ENCODE peak calls at places on chromosomes 12 and 14, in six cellular contexts. W, P, N, F, G and I are unnamed samples.

GRCh38 chr12:99957866-99958466 is 26.8 kb downstream of the ANKS1B start:
- DNase-seq in W (no peak), P (peak), N (no peak), F (no peak), G (no peak), I (no peak)

GRCh38 chr12:80632835-80633234 is 74.6 kb upstream of the MYF6 start:
- DNase-seq in W (no peak), P (no peak), N (peak), F (peak), G (peak), I (peak)

GRCh38 chr12:12072064-12072760 is 1.5 kb downstream of the BCL2L14 start:
- DNase-seq in W (no peak), P (no peak), N (no peak), F (no peak), G (no peak), I (no peak)

GRCh38 chr14:93974833-93975232 is 1.5 kb downstream of the ASB2 start:
- DNase-seq in W (no peak), P (no peak), N (no peak), F (no peak), G (no peak), I (no peak)

GRCh38 chr14:67241416-67242362 is at the start of gene PALS1:
- DNase-seq in W (peak), P (peak), N (no peak), F (no peak), G (no peak), I (peak)

GRCh38 chr14:71521736-71522135 is 410.5 kb upstream of the RGS6 start:
- DNase-seq in W (no peak), P (no peak), N (no peak), F (no peak), G (no peak), I (no peak)

GRCh38 chr14:87994974-87995373 is 2.0 kb upstream of the GALC start:
- DNase-seq in W (no peak), P (peak), N (no peak), F (no peak), G (no peak), I (no peak)

GRCh38 chr12:64618953-64619590 is 8.8 kb downstream of the RASSF3 start:
- DNase-seq in W (peak), P (peak), N (no peak), F (no peak), G (no peak), I (peak)

GRCh38 chr14:90300649-90301048 is 31.1 kb downstream of the NRDE2 start:
- DNase-seq in W (peak), P (peak), N (no peak), F (no peak), G (no peak), I (no peak)

GRCh38 chr12:14314801-14315200 is 50.7 kb upstream of the ATF7IP start:
- DNase-seq in W (no peak), P (no peak), N (no peak), F (no peak), G (no peak), I (no peak)

GRCh38 chr14:33386771-33387170 is 448.1 kb downstream of the NPAS3 start:
- DNase-seq in W (no peak), P (no peak), N (no peak), F (no peak), G (no peak), I (no peak)

GRCh38 chr14:74978416-74978947 is 23.1 kb upstream of the PGF start:
- DNase-seq in W (no peak), P (peak), N (no peak), F (peak), G (no peak), I (peak)

GRCh38 chr14:93941293-93941910 is 14.3 kb downstream of the FAM181A start:
- DNase-seq in W (peak), P (peak), N (no peak), F (no peak), G (no peak), I (peak)

GRCh38 chr14:105256292-105256960 is 8.1 kb downstream of the BTBD6 start:
- DNase-seq in W (no peak), P (no peak), N (no peak), F (peak), G (no peak), I (no peak)

GRCh38 chr12:26274441-26275312 is 79.3 kb downstream of the SSPN start:
- DNase-seq in W (peak), P (peak), N (no peak), F (peak), G (peak), I (peak)

GRCh38 chr12:113086249-113087164 is 30.0 kb downstream of the DTX1 start:
- DNase-seq in W (no peak), P (no peak), N (no peak), F (no peak), G (no peak), I (no peak)

GRCh38 chr12:30146561-30146960 is 362.8 kb upstream of the TMTC1 start:
- DNase-seq in W (no peak), P (no peak), N (no peak), F (no peak), G (no peak), I (no peak)

GRCh38 chr12:108338915-108339657 is at the start of gene CMKLR1:
- DNase-seq in W (no peak), P (no peak), N (no peak), F (peak), G (no peak), I (no peak)

GRCh38 chr12:110109037-110109836 is 14.9 kb upstream of the IFT81 start:
- DNase-seq in W (peak), P (peak), N (no peak), F (no peak), G (no peak), I (no peak)

GRCh38 chr12:12172106-12172511 is 94.7 kb downstream of the LRP6 start:
- DNase-seq in W (peak), P (peak), N (no peak), F (no peak), G (no peak), I (peak)

GRCh38 chr12:92362785-92363184 is 217.1 kb upstream of the BTG1 start:
- DNase-seq in W (no peak), P (no peak), N (no peak), F (no peak), G (no peak), I (no peak)

GRCh38 chr12:98894412-98895085 is 249.5 kb downstream of the APAF1 start:
- DNase-seq in W (no peak), P (no peak), N (no peak), F (peak), G (no peak), I (no peak)

GRCh38 chr12:24561411-24561871 is 387.5 kb downstream of the BCAT1 start:
- DNase-seq in W (peak), P (peak), N (no peak), F (no peak), G (no peak), I (peak)

GRCh38 chr14:98956181-98956580 is 315.8 kb downstream of the BCL11B start:
- DNase-seq in W (no peak), P (no peak), N (no peak), F (peak), G (no peak), I (no peak)

GRCh38 chr12:73935817-73936216 is 601.8 kb upstream of the ATXN7L3B start:
- DNase-seq in W (no peak), P (peak), N (no peak), F (peak), G (peak), I (peak)

GRCh38 chr14:65100905-65101541 is 1.3 kb downstream of the MAX start:
- DNase-seq in W (no peak), P (peak), N (no peak), F (no peak), G (no peak), I (no peak)

GRCh38 chr14:65095633-65096205 is 6.6 kb downstream of the MAX start:
- DNase-seq in W (peak), P (peak), N (no peak), F (no peak), G (no peak), I (no peak)

GRCh38 chr14:65098586-65098985 is 3.7 kb downstream of the MAX start:
- DNase-seq in W (peak), P (peak), N (no peak), F (no peak), G (no peak), I (no peak)

GRCh38 chr14:65092340-65092739 is 10.0 kb downstream of the MAX start:
- DNase-seq in W (no peak), P (no peak), N (no peak), F (no peak), G (no peak), I (no peak)

DNA sequence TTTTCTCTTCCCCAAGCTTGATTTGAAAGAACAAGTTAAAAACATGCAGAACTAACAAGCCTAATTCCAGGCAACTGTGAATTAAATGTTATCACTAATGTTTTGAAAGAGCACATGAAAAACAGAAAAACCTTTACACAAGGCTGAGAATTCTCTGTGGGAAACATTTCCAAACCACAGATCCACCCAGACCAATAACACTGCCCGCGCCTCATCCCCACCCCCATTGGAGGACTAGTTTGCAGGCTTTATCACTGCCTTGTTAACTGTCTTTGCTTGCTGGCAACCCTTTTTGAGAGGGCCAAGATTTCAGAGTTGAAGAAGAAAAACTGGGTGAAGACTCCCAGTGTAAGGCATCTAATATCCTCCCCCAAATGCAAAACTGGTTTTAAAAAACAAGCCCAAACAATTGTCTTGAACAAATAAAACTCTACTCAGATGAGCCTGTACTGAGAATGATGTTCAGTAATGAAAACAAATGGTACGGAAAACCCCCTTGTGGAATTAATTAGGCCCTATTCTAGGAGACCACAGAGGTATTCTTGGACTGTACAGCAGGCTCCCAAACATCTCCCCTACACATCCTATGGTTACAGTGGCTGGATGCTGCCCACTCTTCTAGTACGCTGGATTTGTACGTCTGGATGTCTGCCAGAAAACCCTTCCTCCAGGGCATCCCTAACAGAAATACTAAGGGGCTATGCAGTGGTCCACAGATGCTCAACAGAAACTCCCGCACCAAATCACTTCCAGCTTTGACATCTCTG is 5.8 kb downstream of the MAX start:
- DNase-seq in W (no peak), P (peak), N (no peak), F (no peak), G (no peak), I (no peak)
- H4K91ac ChIP-seq in W (no peak), P (no peak), N (no peak), F (no peak), G (no peak), I (no peak)

DNA sequence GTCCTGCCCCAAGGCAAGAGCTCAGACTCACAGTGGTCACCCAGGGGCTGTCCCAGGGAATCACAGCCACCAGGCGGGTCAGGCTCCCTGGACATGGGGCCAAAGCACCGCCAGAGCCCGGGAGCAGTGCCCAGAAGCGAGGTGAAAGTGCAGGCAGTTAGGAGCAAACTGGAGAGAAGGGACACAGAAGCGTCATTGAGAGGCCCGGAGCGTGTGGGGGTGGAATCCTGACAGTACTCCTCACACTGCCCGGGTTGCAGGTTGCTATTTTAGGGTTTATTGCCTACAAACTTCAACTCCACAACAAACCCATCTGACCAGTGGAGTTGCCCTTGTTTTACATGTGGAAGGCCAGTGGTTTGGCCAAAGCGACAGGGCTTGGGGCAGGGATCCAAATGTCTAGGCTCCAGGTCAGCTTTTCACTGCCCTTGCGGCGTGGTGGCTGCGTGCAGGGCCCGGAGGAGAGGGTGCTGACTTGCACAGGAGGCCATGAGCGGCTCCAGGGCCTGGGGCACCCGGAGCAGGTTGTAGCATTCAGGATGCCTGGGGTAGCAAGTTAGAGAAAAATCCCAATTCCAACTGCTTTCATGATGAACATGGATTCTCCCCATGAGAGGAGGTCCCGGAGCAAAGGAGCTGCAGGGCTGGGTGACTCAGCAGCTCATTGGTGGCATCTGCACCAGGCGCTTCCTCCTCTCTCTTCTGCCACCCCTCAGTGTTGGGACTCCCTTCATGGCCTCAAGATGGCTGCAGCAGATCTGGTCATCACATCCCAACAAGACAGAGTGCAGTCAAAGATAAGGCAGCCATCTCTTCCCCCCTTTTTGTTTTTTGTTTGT is 112.3 kb upstream of the NCOR2 start:
- DNase-seq in W (no peak), P (peak), N (no peak), F (no peak), G (no peak), I (peak)
- H3K23ac ChIP-seq in W (no peak), P (no peak), N (no peak), F (no peak), G (no peak), I (no peak)

DNA sequence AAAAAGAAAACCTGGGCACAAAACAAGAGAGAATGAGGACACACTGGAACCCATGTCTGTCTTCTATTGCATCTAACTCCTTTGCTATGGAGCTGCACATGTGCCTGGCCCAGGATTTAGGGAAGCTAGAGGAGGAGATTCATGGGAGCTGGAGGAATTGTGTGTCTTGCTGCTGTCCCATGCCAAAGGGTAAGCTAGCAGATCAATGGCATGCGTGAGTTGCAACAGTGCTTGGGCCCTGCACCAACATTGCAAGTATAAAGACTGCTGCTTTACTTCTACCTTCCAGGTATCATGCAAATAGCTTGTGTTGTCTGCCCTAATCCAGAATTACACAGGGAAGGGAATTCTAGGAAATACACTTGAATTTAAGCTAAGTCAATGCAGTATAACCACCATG is 196.4 kb upstream of the IGF1 start:
- DNase-seq in W (no peak), P (no peak), N (no peak), F (no peak), G (no peak), I (no peak)
- H3K14ac ChIP-seq in W (no peak), P (no peak), N (no peak), F (no peak), G (no peak), I (no peak)

DNA sequence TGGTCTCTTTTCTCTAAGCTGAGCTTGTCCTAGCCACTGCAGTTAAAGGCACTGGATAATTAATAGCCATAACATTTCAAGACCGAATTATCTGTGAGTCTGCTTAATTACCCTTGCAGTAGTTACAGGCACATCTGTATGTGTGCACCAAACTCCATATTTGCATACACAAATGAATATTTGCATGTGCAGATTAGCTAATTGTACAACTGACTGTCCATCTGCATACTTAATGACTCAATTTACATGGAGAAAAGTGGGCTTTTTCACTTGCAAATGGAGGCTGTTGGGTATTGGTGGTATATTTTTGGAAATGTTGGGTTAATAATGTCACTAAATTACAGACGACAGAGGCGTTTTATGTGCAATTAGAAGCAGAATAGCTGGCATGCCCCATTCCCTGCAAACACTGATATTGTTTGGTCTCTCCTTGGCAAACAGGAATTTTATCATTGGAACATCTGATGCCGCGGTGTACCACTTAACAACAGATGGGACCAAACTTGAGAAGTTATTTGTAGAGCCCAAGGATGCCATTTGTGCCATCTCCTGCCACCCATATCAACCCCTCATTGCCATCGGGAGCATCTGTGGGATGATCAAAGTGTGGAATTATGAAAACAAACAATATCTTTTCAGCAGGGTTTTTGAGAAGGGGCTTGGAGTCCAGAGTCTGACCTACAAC is 39.6 kb downstream of the CFAP251 start:
- DNase-seq in W (no peak), P (no peak), N (no peak), F (no peak), G (no peak), I (no peak)
- H4K91ac ChIP-seq in W (peak), P (no peak), N (no peak), F (no peak), G (no peak), I (no peak)

DNA sequence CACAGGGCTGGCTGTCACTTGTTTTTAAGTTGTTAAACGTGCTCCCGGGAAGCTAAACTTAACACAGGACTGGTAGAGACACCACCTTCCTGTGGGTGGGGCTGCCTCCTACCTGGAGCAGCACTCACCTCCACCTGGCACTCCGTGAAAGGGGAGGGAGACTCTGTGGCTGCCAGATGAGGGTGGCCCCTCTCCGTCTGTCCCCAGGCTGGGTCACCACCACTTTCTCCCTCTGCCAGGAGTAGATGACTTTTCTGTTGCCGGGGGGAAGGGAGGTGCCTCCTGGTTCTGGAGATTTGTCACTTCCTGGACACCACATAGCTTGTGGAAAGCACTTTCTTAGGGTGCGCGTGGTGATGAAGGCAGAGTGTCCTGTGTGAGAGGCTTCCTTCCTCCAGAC is 81.3 kb downstream of the WDR20 start:
- DNase-seq in W (peak), P (peak), N (no peak), F (no peak), G (no peak), I (no peak)
- H3K23ac ChIP-seq in W (peak), P (no peak), N (peak), F (no peak), G (no peak), I (no peak)